ENCODE peak calls at places on chromosomes 4 and X, in five cellular contexts. One of them, this sample, is unnamed. For H3K27me3, the result is how much of the 10 kb centered on the place peaks cover.

GRCh38 chrX:71541546-71542022 is 8.7 kb downstream of the OGT start:
- DNase-seq in neuronal stem cell: no peak
- DNase-seq in H1: no peak
- DNase-seq in H9: no peak
- DNase-seq in trophoblast cell: no peak
- DNase-seq in this sample: peak

GRCh38 chr4:87498446-87498900 is 30.7 kb downstream of the SPARCL1 start:
- DNase-seq in neuronal stem cell: no peak
- DNase-seq in H1: no peak
- DNase-seq in H9: no peak
- DNase-seq in trophoblast cell: no peak
- DNase-seq in this sample: peak

GRCh38 chrX:38275615-38276014 is 51.7 kb downstream of the RPGR start:
- DNase-seq in neuronal stem cell: no peak
- DNase-seq in H1: no peak
- DNase-seq in H9: no peak
- DNase-seq in trophoblast cell: peak
- DNase-seq in this sample: peak

GRCh38 chrX:41066969-41067368 is 18.3 kb upstream of the USP9X start:
- DNase-seq in neuronal stem cell: no peak
- DNase-seq in H1: no peak
- DNase-seq in H9: no peak
- DNase-seq in trophoblast cell: no peak
- DNase-seq in this sample: no peak

GRCh38 chr4:184955636-184956035 is 62.7 kb upstream of the HELT start:
- DNase-seq in neuronal stem cell: no peak
- DNase-seq in H1: no peak
- DNase-seq in H9: peak
- DNase-seq in trophoblast cell: no peak
- DNase-seq in this sample: no peak

GRCh38 chr4:2058264-2059033 is 678 bp upstream of the NAT8L start:
- DNase-seq in neuronal stem cell: no peak
- DNase-seq in H1: no peak
- DNase-seq in H9: peak
- DNase-seq in trophoblast cell: no peak
- DNase-seq in this sample: peak

GRCh38 chr4:27407616-27408015 is 547.0 kb downstream of the STIM2 start:
- DNase-seq in neuronal stem cell: no peak
- DNase-seq in H1: no peak
- DNase-seq in H9: no peak
- DNase-seq in trophoblast cell: no peak
- DNase-seq in this sample: no peak

GRCh38 chr4:128854433-128854832 is 44.9 kb downstream of the JADE1 start:
- DNase-seq in neuronal stem cell: no peak
- DNase-seq in H1: no peak
- DNase-seq in H9: no peak
- DNase-seq in trophoblast cell: no peak
- DNase-seq in this sample: peak

GRCh38 chr4:123308667-123309066 is 87.9 kb upstream of the SPRY1 start:
- DNase-seq in neuronal stem cell: no peak
- DNase-seq in H1: no peak
- DNase-seq in H9: no peak
- DNase-seq in trophoblast cell: no peak
- DNase-seq in this sample: no peak

GRCh38 chr4:156227321-156227720 is 273.7 kb upstream of the CTSO start:
- DNase-seq in neuronal stem cell: no peak
- DNase-seq in H1: no peak
- DNase-seq in H9: no peak
- DNase-seq in trophoblast cell: no peak
- DNase-seq in this sample: no peak

GRCh38 chr4:111537861-111538260 is 607.4 kb upstream of the FAM241A start:
- DNase-seq in neuronal stem cell: no peak
- DNase-seq in H1: no peak
- DNase-seq in H9: no peak
- DNase-seq in trophoblast cell: no peak
- DNase-seq in this sample: peak

GRCh38 chr4:33067221-33067620 is 2347.1 kb downstream of the PCDH7 start:
- DNase-seq in neuronal stem cell: no peak
- DNase-seq in H1: no peak
- DNase-seq in H9: no peak
- DNase-seq in trophoblast cell: no peak
- DNase-seq in this sample: no peak

GRCh38 chr4:150004481-150004880 is 73.8 kb upstream of the DCLK2 start:
- DNase-seq in neuronal stem cell: no peak
- DNase-seq in H1: no peak
- DNase-seq in H9: no peak
- DNase-seq in trophoblast cell: no peak
- DNase-seq in this sample: peak

GRCh38 chrX:132501606-132502005 is 12.8 kb upstream of the MBNL3 start:
- DNase-seq in neuronal stem cell: no peak
- DNase-seq in H1: no peak
- DNase-seq in H9: no peak
- DNase-seq in trophoblast cell: no peak
- DNase-seq in this sample: peak

GRCh38 chrX:132505116-132505515 is 16.3 kb upstream of the MBNL3 start:
- DNase-seq in neuronal stem cell: no peak
- DNase-seq in H1: no peak
- DNase-seq in H9: no peak
- DNase-seq in trophoblast cell: no peak
- DNase-seq in this sample: peak

GRCh38 chrX:132508834-132509233 is 20.0 kb upstream of the MBNL3 start:
- DNase-seq in neuronal stem cell: no peak
- DNase-seq in H1: no peak
- DNase-seq in H9: no peak
- DNase-seq in trophoblast cell: no peak
- DNase-seq in this sample: no peak

GRCh38 chrX:132504417-132504816 is 15.6 kb upstream of the MBNL3 start:
- DNase-seq in neuronal stem cell: no peak
- DNase-seq in H1: no peak
- DNase-seq in H9: no peak
- DNase-seq in trophoblast cell: no peak
- DNase-seq in this sample: no peak
- H3K27me3 ChIP-seq in neuronal stem cell: under half
- H3K27me3 ChIP-seq in H1: under half
- H3K27me3 ChIP-seq in H9: under half
- H3K27me3 ChIP-seq in trophoblast cell: under half
- H3K27me3 ChIP-seq in this sample: under half

GRCh38 chrX:104566921-104567501 is 1.0 kb downstream of the IL1RAPL2 start:
- DNase-seq in neuronal stem cell: no peak
- DNase-seq in H1: peak
- DNase-seq in H9: peak
- DNase-seq in trophoblast cell: no peak
- DNase-seq in this sample: peak

GRCh38 chrX:104567506-104567905 is 1.5 kb downstream of the IL1RAPL2 start:
- DNase-seq in neuronal stem cell: no peak
- DNase-seq in H1: no peak
- DNase-seq in H9: no peak
- DNase-seq in trophoblast cell: no peak
- DNase-seq in this sample: no peak

GRCh38 chrX:104565791-104566687 is at the start of gene IL1RAPL2:
- DNase-seq in neuronal stem cell: peak
- DNase-seq in H1: peak
- DNase-seq in H9: peak
- DNase-seq in trophoblast cell: peak
- DNase-seq in this sample: peak

GRCh38 chrX:104564335-104564734 is 1.7 kb upstream of the IL1RAPL2 start:
- DNase-seq in neuronal stem cell: no peak
- DNase-seq in H1: no peak
- DNase-seq in H9: no peak
- DNase-seq in trophoblast cell: no peak
- DNase-seq in this sample: no peak

DNA sequence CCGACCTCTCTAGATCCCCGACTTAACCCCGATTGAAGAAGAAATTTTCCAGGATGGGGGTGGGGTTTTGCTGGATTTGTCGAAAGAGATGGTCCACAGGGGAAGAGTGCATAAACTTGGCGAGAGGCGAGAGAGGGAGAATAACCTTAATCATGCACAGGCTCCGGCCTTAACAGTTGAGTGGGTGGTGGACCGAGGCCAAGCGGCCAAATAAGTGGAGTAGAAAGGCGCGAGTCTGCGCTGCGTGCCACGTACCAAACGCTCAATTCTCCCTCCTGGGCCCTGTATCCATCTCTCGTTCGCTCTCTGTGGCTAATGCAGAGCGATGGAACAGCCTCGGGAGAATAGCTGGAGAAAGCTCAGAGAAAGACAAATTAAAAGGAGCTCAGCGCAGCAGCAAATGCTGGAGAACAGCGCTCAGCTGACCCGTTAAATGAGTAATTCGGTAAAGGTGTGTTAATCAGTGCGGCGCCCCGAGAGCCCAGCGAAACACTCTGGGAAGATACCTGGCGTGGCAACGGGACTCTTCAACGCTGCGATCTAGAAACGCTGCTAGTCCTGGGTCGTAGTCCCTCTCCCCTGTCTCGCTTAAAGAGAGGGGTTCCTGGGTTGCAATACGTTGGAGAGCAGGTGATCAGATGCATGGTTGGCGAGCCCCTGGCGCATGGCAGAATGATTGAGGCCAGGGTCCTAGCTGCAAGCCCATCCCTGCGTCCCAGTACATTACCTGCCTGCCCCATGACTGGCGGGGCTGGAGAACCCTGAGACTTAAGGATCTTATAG is 887 bp upstream of the IL1RAPL2 start:
- DNase-seq in neuronal stem cell: no peak
- DNase-seq in H1: no peak
- DNase-seq in H9: peak
- DNase-seq in trophoblast cell: no peak
- DNase-seq in this sample: no peak
- H2BK12ac ChIP-seq in neuronal stem cell: no peak
- H2BK12ac ChIP-seq in H1: no peak
- H2BK12ac ChIP-seq in H9: no peak
- H2BK12ac ChIP-seq in trophoblast cell: no peak
- H2BK12ac ChIP-seq in this sample: no peak

DNA sequence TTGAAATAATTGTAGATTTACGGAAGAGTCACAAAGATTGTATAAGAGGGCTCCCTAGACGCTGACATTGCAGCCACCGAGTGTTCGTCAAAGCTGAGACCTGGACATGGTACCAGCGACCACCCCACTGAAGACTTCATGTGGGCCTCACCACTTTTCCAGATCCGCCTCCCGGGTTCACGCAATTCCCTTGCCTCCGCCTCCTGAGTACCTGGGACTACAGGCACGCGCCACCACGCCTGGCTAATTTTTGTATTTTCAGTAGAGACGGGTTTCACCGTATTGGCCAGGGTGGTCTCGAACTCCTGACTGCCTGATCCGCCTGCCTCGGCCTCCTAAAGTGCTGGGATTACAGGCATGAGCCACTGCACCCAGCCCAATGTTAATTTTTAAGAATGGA is 29.7 kb downstream of the CPLX1 start:
- DNase-seq in neuronal stem cell: no peak
- DNase-seq in H1: no peak
- DNase-seq in H9: no peak
- DNase-seq in trophoblast cell: no peak
- DNase-seq in this sample: no peak
- H3K27me3 ChIP-seq in neuronal stem cell: half or more
- H3K27me3 ChIP-seq in H1: half or more
- H3K27me3 ChIP-seq in H9: under half
- H3K27me3 ChIP-seq in trophoblast cell: under half
- H3K27me3 ChIP-seq in this sample: half or more

GRCh38 chr4:143400082-143400481 is 63.4 kb downstream of the GAB1 start:
- DNase-seq in neuronal stem cell: no peak
- DNase-seq in H1: no peak
- DNase-seq in H9: no peak
- DNase-seq in trophoblast cell: no peak
- DNase-seq in this sample: no peak
- H2BK12ac ChIP-seq in neuronal stem cell: no peak
- H2BK12ac ChIP-seq in H1: no peak
- H2BK12ac ChIP-seq in H9: no peak
- H2BK12ac ChIP-seq in trophoblast cell: no peak
- H2BK12ac ChIP-seq in this sample: no peak